ENCODE peak calls at places on chromosomes 12 and 14, in eight cellular contexts. X is IMR-90, A is endodermal cell, P is GM10248, D is progenitor cell of endocrine pancreas, K is activated B cell treated with CpG ODN at 0.5 μM for 24 hours, T is HCT116, C is foreskin fibroblast. S is an unnamed sample.

GRCh38 chr12:116601524-116601923 is 42.3 kb downstream of the MAP1LC3B2 start:
- DNase-seq in K (no peak), C (peak; percentile 55), T (no peak), X (peak; percentile 46), A (no peak), D (no peak), P (no peak), S (no peak)

GRCh38 chr14:63524537-63525155 is 18.5 kb downstream of the PPP2R5E start:
- DNase-seq in K (no peak), A (no peak), X (no peak), D (no peak), P (no peak), C (no peak), T (no peak), S (no peak)

GRCh38 chr12:113221997-113222729 is 899 bp downstream of the TPCN1 start:
- DNase-seq in A (no peak), P (no peak), T (no peak), K (no peak), X (no peak), D (no peak), C (no peak), S (no peak)

GRCh38 chr14:103133213-103134140 is 10.2 kb downstream of the TNFAIP2 start:
- DNase-seq in P (no peak), X (no peak), C (no peak), T (no peak), A (no peak), K (no peak), D (no peak), S (no peak)

GRCh38 chr12:124434364-124434763 is 133.0 kb downstream of the NCOR2 start:
- DNase-seq in X (no peak), A (peak; percentile 84), C (no peak), P (no peak), D (no peak), K (no peak), T (no peak), S (no peak)

GRCh38 chr12:98260276-98260675 is 255.1 kb upstream of the TMPO start:
- DNase-seq in A (no peak), K (no peak), P (no peak), X (no peak), C (no peak), D (no peak), T (no peak), S (no peak)

GRCh38 chr12:117662620-117663395 is 301.4 kb upstream of the NOS1 start:
- DNase-seq in A (no peak), P (no peak), X (no peak), T (peak; percentile 29), D (no peak), C (no peak), K (no peak), S (no peak)

GRCh38 chr14:28867571-28867970 is 101.0 kb downstream of the FOXG1 start:
- DNase-seq in C (peak; percentile 1), A (no peak), K (no peak), X (no peak), D (no peak), P (no peak), T (no peak), S (no peak)

GRCh38 chr12:58414398-58414871 is 473.1 kb downstream of the ATP23 start:
- DNase-seq in T (no peak), A (no peak), C (peak; percentile 67), K (no peak), X (peak; percentile 89), P (no peak), D (no peak), S (no peak)

GRCh38 chr12:56293785-56294184 is 6.3 kb downstream of the CS start:
- DNase-seq in X (no peak), D (no peak), C (no peak), K (no peak), P (no peak), T (no peak), A (no peak), S (no peak)

GRCh38 chr14:88775532-88775931 is 17.2 kb downstream of the EML5 start:
- DNase-seq in K (no peak), X (no peak), D (no peak), C (no peak), P (no peak), T (no peak), A (no peak), S (no peak)

GRCh38 chr12:27467641-27468040 is 21.1 kb downstream of the SMCO2 start:
- DNase-seq in A (no peak), K (no peak), X (no peak), P (no peak), D (no peak), T (no peak), C (no peak), S (no peak)

GRCh38 chr12:112353389-112353788 is 28.8 kb downstream of the HECTD4 start:
- DNase-seq in X (peak; percentile 44), K (no peak), A (no peak), C (peak; percentile 17), D (no peak), T (peak; percentile 7), P (no peak), S (no peak)

GRCh38 chr14:62934439-62934838 is 110.8 kb downstream of the KCNH5 start:
- DNase-seq in X (no peak), K (no peak), A (no peak), D (no peak), C (no peak), T (no peak), P (no peak), S (no peak)

GRCh38 chr14:24271834-24272263 is 452 bp upstream of the RABGGTA start:
- DNase-seq in K (no peak), A (no peak), P (no peak), T (no peak), C (no peak), D (no peak), X (no peak), S (no peak)

GRCh38 chr12:92147491-92147890 is 1.8 kb upstream of the BTG1 start:
- DNase-seq in K (no peak), A (peak; percentile 42), D (no peak), C (no peak), P (no peak), T (no peak), X (no peak), S (no peak)

GRCh38 chr12:92145481-92145730 is 240 bp downstream of the BTG1 start:
- DNase-seq in P (no peak), A (no peak), K (peak; percentile 56), D (no peak), X (no peak), T (no peak), C (no peak), S (no peak)

GRCh38 chr12:92145731-92146496 is at the start of gene BTG1:
- DNase-seq in T (peak; percentile 99), C (peak; percentile 100), K (peak; percentile 89), A (peak; percentile 100), D (peak; percentile 98), P (peak; percentile 93), X (peak; percentile 100), S (peak; percentile 98)

GRCh38 chr12:92146865-92147264 is 1.2 kb upstream of the BTG1 start:
- DNase-seq in X (no peak), A (no peak), P (no peak), D (no peak), K (no peak), T (no peak), C (no peak), S (no peak)

DNA sequence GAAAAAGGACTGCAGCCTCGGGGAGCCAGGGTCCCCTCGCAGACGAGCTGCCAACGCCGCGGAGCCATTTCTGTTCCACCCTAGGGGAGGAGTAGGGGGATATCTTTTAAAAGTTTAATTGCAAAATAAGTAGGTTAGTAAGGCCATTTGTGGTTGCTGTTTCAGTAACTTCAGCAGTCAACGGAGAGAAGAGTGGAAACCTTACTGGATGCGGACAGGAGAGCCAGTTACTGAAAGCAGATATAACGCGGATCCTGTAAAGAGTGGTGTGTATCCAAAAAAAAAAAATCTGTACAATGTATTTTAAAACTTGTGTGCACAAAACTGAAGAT is 817 bp upstream of the BTG1 start:
- DNase-seq in T (no peak), K (no peak), D (no peak), A (no peak), X (peak; percentile 59), C (no peak), P (no peak), S (no peak)
- TF ChIP-seq CTCF in T (no peak), K (no peak), D (no peak), A (no peak), X (no peak), C (no peak), P (no peak), S (no peak)

DNA sequence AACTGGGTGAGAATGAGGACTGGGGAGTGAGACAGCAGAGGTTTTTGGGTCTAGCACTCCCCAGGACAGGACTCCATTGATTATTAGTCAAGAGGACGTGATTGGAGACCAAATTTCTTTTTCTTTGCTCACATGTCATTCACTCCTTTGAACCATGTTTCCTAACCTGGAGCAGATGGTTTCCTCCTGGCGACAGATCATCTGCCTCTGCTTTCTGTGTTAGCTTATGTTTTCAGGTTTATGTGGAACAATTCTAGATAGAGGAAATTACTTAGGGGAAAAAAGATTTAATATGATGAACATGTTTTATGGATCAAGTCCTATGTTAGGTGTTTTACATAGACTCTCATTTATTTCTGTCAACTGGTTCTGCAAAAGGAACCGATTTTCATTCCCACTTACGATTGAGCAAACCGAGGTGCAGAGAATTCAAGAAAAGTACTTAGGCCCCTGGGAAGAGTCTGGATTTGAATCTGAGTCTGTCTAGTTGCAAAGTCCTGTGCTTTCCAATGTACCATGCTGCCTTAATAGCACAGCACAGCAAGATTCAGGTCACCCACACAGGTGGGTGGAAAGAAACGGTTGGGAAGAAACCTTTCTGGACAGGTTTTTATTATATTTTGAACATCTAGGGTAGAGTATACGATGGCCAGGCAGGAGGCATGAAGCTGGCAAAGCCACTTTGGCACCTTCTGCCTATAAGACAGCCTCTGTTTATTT is 30.8 kb downstream of the SMOC1 start:
- DNase-seq in C (no peak), T (no peak), X (no peak), A (no peak), P (no peak), K (no peak), D (no peak), S (no peak)
- TF ChIP-seq CTCF in C (no peak), T (no peak), X (no peak), A (no peak), P (no peak), K (no peak), D (no peak), S (no peak)

GRCh38 chr12:14774074-14774943 is 29.0 kb downstream of the WBP11 start:
- DNase-seq in T (peak; percentile 74), C (peak; percentile 95), P (peak; percentile 92), K (peak; percentile 76), X (peak; percentile 94), D (peak; percentile 89), A (peak; percentile 99), S (peak; percentile 89)
- TF ChIP-seq CTCF in T (no peak), C (no peak), P (peak; percentile 26), K (no peak), X (no peak), D (no peak), A (peak; percentile 49), S (no peak)

DNA sequence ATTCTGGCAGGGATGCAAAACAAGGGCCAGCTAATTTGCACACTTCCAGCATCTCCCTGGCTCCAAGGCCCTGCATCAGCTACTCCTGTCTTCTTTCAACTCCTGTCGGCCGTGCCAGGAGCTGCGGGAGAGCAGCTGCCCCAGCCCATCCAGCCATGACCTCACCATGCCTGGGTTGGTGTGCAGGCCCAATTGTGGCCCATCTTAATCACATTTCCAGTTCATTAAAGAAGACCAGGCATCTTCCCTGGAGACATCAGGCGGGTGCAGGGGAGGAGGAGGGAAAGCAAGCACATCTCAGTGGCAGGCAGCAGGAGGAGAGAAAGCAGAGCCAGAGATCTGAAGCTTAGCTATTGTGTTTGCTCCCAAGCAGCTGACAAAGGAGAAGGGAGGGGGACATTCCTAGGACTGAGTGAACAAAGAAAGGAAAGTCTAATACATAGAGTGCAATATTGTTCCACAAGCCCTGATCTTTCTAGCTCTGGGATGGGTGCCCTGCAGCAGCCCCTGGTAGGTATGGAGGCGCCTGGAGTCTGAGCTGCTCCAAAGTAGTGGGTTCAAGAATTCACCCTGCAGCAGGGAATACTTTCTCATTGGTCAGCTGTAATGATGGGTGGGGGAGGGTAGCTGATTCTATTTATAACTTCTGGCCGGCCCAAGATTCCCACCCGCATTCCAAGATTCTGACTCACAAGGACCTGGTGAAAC is 40.1 kb downstream of the VWF start:
- DNase-seq in C (no peak), K (no peak), D (no peak), X (peak; percentile 56), A (peak; percentile 94), P (no peak), T (peak; percentile 60), S (no peak)
- TF ChIP-seq CTCF in C (no peak), K (no peak), D (no peak), X (no peak), A (peak; percentile 56), P (no peak), T (no peak), S (no peak)